ENCODE peak calls at places on chromosomes 16 and 17, in ten cellular contexts. J, B, R, M, H, G, P, L, T and Z are unnamed samples.
A peak's percentile ranks its signal among the peaks of the same experiment; 100 is the strongest.

GRCh38 chr17:36742267-36743000 is 141.1 kb downstream of the MRM1 start:
- DNase-seq in R (no peak), B (no peak), J (no peak), G (no peak), M (no peak), T (no peak), L (no peak), P (no peak), H (no peak), Z (no peak)

GRCh38 chr17:41873559-41874292 is 8.5 kb upstream of the KLHL11 start:
- DNase-seq in P (no peak), H (no peak), G (no peak), R (no peak), M (no peak), J (no peak), L (no peak), B (no peak), T (no peak), Z (no peak)

GRCh38 chr16:50311891-50312501 is 45.6 kb downstream of the ADCY7 start:
- DNase-seq in R (no peak), P (no peak), G (no peak), L (no peak), M (peak; percentile 58), T (peak; percentile 13), B (no peak), H (peak; percentile 22), J (no peak), Z (no peak)

GRCh38 chr16:68921654-68922053 is 78.3 kb downstream of the TANGO6 start:
- DNase-seq in T (no peak), L (no peak), G (peak; percentile 38), R (no peak), B (peak; percentile 75), H (peak; percentile 38), M (no peak), J (no peak), P (no peak), Z (no peak)

GRCh38 chr17:3974980-3975379 is 10.7 kb upstream of the ATP2A3 start:
- DNase-seq in P (no peak), L (no peak), R (no peak), H (no peak), G (no peak), T (no peak), M (no peak), J (no peak), B (no peak), Z (no peak)

GRCh38 chr16:66728117-66728787 is 23.2 kb downstream of the DYNC1LI2 start:
- DNase-seq in R (no peak), T (no peak), G (peak; percentile 22), P (peak; percentile 30), J (no peak), L (peak; percentile 70), H (peak; percentile 37), B (peak; percentile 67), M (peak; percentile 67), Z (no peak)

GRCh38 chr17:44297975-44298374 is 10.4 kb upstream of the RUNDC3A start:
- DNase-seq in J (no peak), B (no peak), M (no peak), G (no peak), P (no peak), T (no peak), H (no peak), L (no peak), R (no peak), Z (no peak)

GRCh38 chr16:88375236-88376052 is 7.3 kb upstream of the ZNF469 start:
- DNase-seq in P (no peak), T (no peak), M (peak; percentile 53), H (no peak), J (no peak), R (no peak), G (no peak), B (no peak), L (no peak), Z (no peak)

GRCh38 chr17:67246648-67247415 is 1.8 kb upstream of the HELZ start:
- DNase-seq in G (peak; percentile 76), T (peak; percentile 35), L (peak; percentile 28), J (no peak), R (peak; percentile 61), M (no peak), B (peak; percentile 60), P (no peak), H (peak; percentile 78), Z (no peak)

GRCh38 chr17:67246398-67246647 is 1.3 kb upstream of the HELZ start:
- DNase-seq in J (no peak), B (peak; percentile 17), R (no peak), G (no peak), H (no peak), T (no peak), M (no peak), L (peak; percentile 17), P (no peak), Z (no peak)

GRCh38 chr17:67244621-67245072 is 349 bp downstream of the HELZ start:
- DNase-seq in T (no peak), J (no peak), L (no peak), P (peak; percentile 8), B (no peak), R (no peak), M (no peak), G (peak; percentile 19), H (no peak), Z (peak; percentile 39)

GRCh38 chr17:67245694-67246397 is 850 bp upstream of the HELZ start:
- DNase-seq in P (peak; percentile 31), L (peak; percentile 12), G (peak; percentile 62), M (no peak), R (no peak), B (no peak), H (peak; percentile 46), T (no peak), J (no peak), Z (peak; percentile 33)

GRCh38 chr17:67245073-67245693 is at the start of gene HELZ:
- DNase-seq in H (peak; percentile 77), P (peak; percentile 79), B (peak; percentile 83), T (peak; percentile 73), R (peak; percentile 54), G (peak; percentile 83), L (peak; percentile 85), M (peak; percentile 81), J (peak; percentile 65), Z (peak; percentile 78)
- TF ChIP-seq POLR2A in H (no peak), P (no peak), B (no peak), T (no peak), R (no peak), G (peak; percentile 32), L (peak; percentile 71), M (no peak), J (no peak), Z (peak; percentile 66)

DNA sequence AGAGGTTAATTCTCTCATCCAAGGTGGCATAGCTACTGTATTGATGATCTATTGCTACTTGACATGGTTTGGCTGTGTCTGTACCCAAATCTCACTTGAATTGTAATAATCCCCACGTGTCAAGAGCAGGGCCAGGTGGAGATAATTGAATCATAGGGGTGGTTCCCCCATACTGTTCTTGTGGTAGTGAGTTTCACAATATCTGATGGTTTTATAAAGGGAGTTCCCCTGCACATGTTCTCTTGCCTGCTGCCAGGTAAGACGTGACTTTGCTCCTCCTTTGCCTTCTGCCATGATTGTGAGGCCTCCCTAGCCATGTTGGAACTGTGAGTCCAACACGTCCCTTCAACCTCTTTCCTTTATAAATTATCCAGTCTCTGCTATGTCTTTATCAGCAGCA is 22.9 kb upstream of the CPPED1 start:
- DNase-seq in P (no peak), H (no peak), G (no peak), L (no peak), M (no peak), J (no peak), T (no peak), R (no peak), B (no peak), Z (no peak)
- TF ChIP-seq POLR2A in P (no peak), H (no peak), G (no peak), L (no peak), M (no peak), J (no peak), T (no peak), R (no peak), B (no peak), Z (no peak)

GRCh38 chr17:17497845-17498520 is 1.8 kb upstream of the RASD1 start:
- DNase-seq in L (no peak), M (peak; percentile 63), R (no peak), H (no peak), G (no peak), B (no peak), P (no peak), T (no peak), J (no peak), Z (no peak)

GRCh38 chr17:17494499-17495447 is 1.4 kb downstream of the RASD1 start:
- DNase-seq in H (peak; percentile 63), T (no peak), R (peak; percentile 57), L (peak; percentile 20), P (peak; percentile 49), B (peak; percentile 37), J (peak; percentile 29), M (peak; percentile 79), G (peak; percentile 50), Z (no peak)

GRCh38 chr17:17497065-17497844 is 1.1 kb upstream of the RASD1 start:
- DNase-seq in R (no peak), J (no peak), P (no peak), M (no peak), L (no peak), H (no peak), T (no peak), G (no peak), B (no peak), Z (no peak)

GRCh38 chr17:17495448-17496188 is 577 bp downstream of the RASD1 start:
- DNase-seq in H (no peak), G (peak; percentile 33), B (peak; percentile 4), P (peak; percentile 29), M (peak; percentile 80), J (no peak), R (peak; percentile 58), L (peak; percentile 64), T (peak; percentile 31), Z (no peak)

GRCh38 chr17:17496189-17497064 is at the start of gene RASD1:
- DNase-seq in P (peak; percentile 92), J (peak; percentile 85), G (peak; percentile 93), B (peak; percentile 81), R (peak; percentile 96), L (peak; percentile 77), M (peak; percentile 96), T (peak; percentile 75), H (peak; percentile 93), Z (peak; percentile 98)
- TF ChIP-seq POLR2A in P (peak; percentile 98), J (peak; percentile 98), G (peak; percentile 97), B (peak; percentile 98), R (peak; percentile 93), L (peak; percentile 91), M (peak; percentile 87), T (peak; percentile 97), H (no peak), Z (no peak)

DNA sequence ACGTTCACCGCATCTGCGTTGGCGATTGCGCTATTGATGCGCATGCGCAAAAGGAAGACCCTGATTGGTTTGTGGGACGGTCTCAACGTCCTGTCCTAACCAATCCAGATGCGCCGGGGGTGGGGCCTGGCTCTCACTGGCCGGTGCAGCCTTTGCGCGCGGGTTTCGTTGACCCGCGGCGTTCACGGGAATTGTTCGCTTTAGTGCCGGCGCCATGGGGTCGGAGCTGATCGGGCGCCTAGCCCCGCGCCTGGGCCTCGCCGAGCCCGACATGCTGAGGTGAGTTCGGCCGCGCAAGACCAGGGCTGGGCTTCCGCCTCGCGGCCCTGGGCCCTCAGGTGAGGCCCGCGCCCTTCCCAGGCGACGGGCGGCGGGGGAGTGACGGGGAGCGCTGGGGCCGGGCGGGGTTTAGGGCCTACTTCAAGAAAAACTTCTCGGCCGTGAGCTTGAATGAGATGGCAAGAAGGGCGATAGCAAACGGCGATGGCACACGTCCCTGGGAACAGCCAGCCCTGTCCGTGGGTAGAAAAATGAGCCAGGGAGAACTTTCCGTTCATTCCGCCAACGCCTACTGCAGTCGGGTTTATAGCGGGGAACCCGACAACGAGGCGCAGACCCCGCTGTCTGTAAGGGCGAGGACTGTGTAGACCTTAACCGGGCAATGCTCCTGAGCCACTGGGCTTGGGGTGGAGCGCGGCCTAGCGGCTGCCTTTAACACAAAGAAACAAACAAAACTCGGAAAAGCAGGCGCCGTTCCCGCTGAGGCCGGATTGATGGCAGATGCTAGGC is at the start of gene ORC6:
- DNase-seq in M (peak; percentile 99), G (peak; percentile 98), T (peak; percentile 99), H (peak; percentile 98), L (peak; percentile 80), B (peak; percentile 95), P (peak; percentile 98), R (peak; percentile 98), J (peak; percentile 99), Z (peak; percentile 73)
- TF ChIP-seq POLR2A in M (no peak), G (no peak), T (no peak), H (no peak), L (no peak), B (peak; percentile 74), P (no peak), R (no peak), J (no peak), Z (peak; percentile 7)